ENCODE peak calls at places on chromosome 22, in eight cellular contexts. P is stimulated activated effector memory CD8-positive, alpha-beta T cell treated with anti-CD3 and anti-CD28 coated beads, Interleukin-12 subunit alpha, Interleukin-12 subunit beta, amount 100 ng/mL, for 72 hours; U is neural progenitor cell; G is M059J; V is HS-5; I is T-cell; X is NCI-H748 treated with DMSO at 0.1 percent for 48 hours; Q is activated naive CD4-positive, alpha-beta T cell. Z is an unnamed sample.
A peak's percentile ranks its signal among the peaks of the same experiment; 100 is the strongest.

GRCh38 chr22:48827904-48828555 is 999.6 kb downstream of the BRD1 start:
- DNase-seq in P (no peak), U (no peak), G (no peak), V (no peak), I (no peak), X (peak; percentile 58), Q (no peak), Z (no peak)

GRCh38 chr22:31977141-31977781 is 32.9 kb downstream of the YWHAH start:
- DNase-seq in P (peak; percentile 88), U (peak; percentile 87), G (peak; percentile 60), V (peak; percentile 36), I (peak; percentile 62), X (peak; percentile 41), Q (peak; percentile 34), Z (peak; percentile 58)

GRCh38 chr22:36386351-36386899 is 1.3 kb downstream of the MYH9 start:
- DNase-seq in P (peak; percentile 87), U (peak; percentile 79), G (peak; percentile 84), V (no peak), I (peak; percentile 23), X (peak; percentile 36), Q (no peak), Z (peak; percentile 84)

GRCh38 chr22:23233084-23233501 is 52.8 kb downstream of the BCR start:
- DNase-seq in P (no peak), U (no peak), G (no peak), V (no peak), I (no peak), X (no peak), Q (no peak), Z (no peak)

GRCh38 chr22:40345271-40345670 is 1.0 kb upstream of the ADSL start:
- DNase-seq in P (no peak), U (no peak), G (peak; percentile 54), V (no peak), I (no peak), X (no peak), Q (no peak), Z (no peak)

GRCh38 chr22:46178755-46179505 is 28.6 kb downstream of the PPARA start:
- DNase-seq in P (no peak), U (no peak), G (no peak), V (peak; percentile 24), I (no peak), X (no peak), Q (no peak), Z (no peak)

GRCh38 chr22:48702573-48703264 is 1125.0 kb downstream of the BRD1 start:
- DNase-seq in P (no peak), U (peak; percentile 28), G (no peak), V (no peak), I (no peak), X (no peak), Q (no peak), Z (no peak)

GRCh38 chr22:19962246-19962908 is 20.8 kb upstream of the TXNRD2 start:
- DNase-seq in P (no peak), U (peak; percentile 95), G (peak; percentile 61), V (no peak), I (peak; percentile 61), X (no peak), Q (no peak), Z (peak; percentile 12)

GRCh38 chr22:32644252-32645100 is 157.0 kb upstream of the TIMP3 start:
- DNase-seq in P (no peak), U (no peak), G (peak; percentile 86), V (no peak), I (peak; percentile 9), X (no peak), Q (no peak), Z (peak; percentile 57)

GRCh38 chr22:38027487-38027886 is 29.7 kb upstream of the PICK1 start:
- DNase-seq in P (no peak), U (no peak), G (no peak), V (no peak), I (no peak), X (no peak), Q (no peak), Z (no peak)

GRCh38 chr22:25488244-25489020 is 76.0 kb upstream of the GRK3 start:
- DNase-seq in P (no peak), U (no peak), G (peak; percentile 92), V (peak; percentile 13), I (no peak), X (peak; percentile 72), Q (no peak), Z (peak; percentile 99)